ENCODE peak calls at places on chromosomes 4 and X, in four cellular contexts. D is HepG2, Z is K562, V is GM12878. W is an unnamed sample.

GRCh38 chrX:118847676-118848075 is 24.1 kb downstream of the ZCCHC12 start:
- DNase-seq in D (peak), Z (peak), V (no peak), W (peak)

GRCh38 chr4:56348582-56348981 is 38.7 kb downstream of the AASDH start:
- DNase-seq in D (no peak), Z (no peak), V (no peak), W (no peak)

GRCh38 chrX:151697537-151697936 is 2.3 kb downstream of the PRRG3 start:
- DNase-seq in D (no peak), Z (no peak), V (no peak), W (no peak)

GRCh38 chrX:38754102-38754790 is 47.0 kb upstream of the MID1IP1 start:
- DNase-seq in D (peak), Z (peak), V (peak), W (peak)

GRCh38 chr4:63728480-63729177 is 680.6 kb downstream of the TECRL start:
- DNase-seq in D (no peak), Z (no peak), V (no peak), W (peak)

GRCh38 chr4:52833941-52834525 is 28.1 kb upstream of the RASL11B start:
- DNase-seq in D (no peak), Z (no peak), V (no peak), W (no peak)

GRCh38 chr4:94834496-94834895 is 76.7 kb downstream of the BMPR1B start:
- DNase-seq in D (no peak), Z (no peak), V (no peak), W (no peak)

GRCh38 chrX:78650906-78651437 is 8.2 kb downstream of the RTL3 start:
- DNase-seq in D (no peak), Z (no peak), V (peak), W (no peak)

GRCh38 chr4:182310316-182310715 is 67.1 kb downstream of the TENM3 start:
- DNase-seq in D (no peak), Z (no peak), V (no peak), W (no peak)

GRCh38 chrX:17377047-17377692 is 2.2 kb downstream of the NHS start:
- DNase-seq in D (no peak), Z (no peak), V (no peak), W (no peak)

GRCh38 chr4:54440394-54441223 is 211.5 kb downstream of the PDGFRA start:
- DNase-seq in D (no peak), Z (peak), V (no peak), W (peak)

GRCh38 chr4:109025471-109026076 is 262.7 kb upstream of the ETNPPL start:
- DNase-seq in D (no peak), Z (no peak), V (no peak), W (no peak)

GRCh38 chrX:135086197-135086854 is 34.0 kb downstream of the ETDB start:
- DNase-seq in D (peak), Z (peak), V (peak), W (peak)

GRCh38 chrX:18702362-18703195 is 4.9 kb upstream of the PPEF1 start:
- DNase-seq in D (no peak), Z (no peak), V (no peak), W (no peak)

GRCh38 chr4:139857021-139857420 is 191.4 kb downstream of the MGST2 start:
- DNase-seq in D (peak), Z (no peak), V (no peak), W (peak)

GRCh38 chr4:88007304-88008132 is at the start of gene PKD2:
- DNase-seq in D (no peak), Z (peak), V (no peak), W (peak)

GRCh38 chr4:27112587-27112986 is 251.9 kb downstream of the STIM2 start:
- DNase-seq in D (no peak), Z (no peak), V (no peak), W (no peak)

GRCh38 chr4:7684294-7684693 is 249.6 kb upstream of the PSAPL1 start:
- DNase-seq in D (no peak), Z (no peak), V (no peak), W (no peak)

GRCh38 chr4:101122019-101122418 is 225.3 kb downstream of the PPP3CA start:
- DNase-seq in D (no peak), Z (no peak), V (no peak), W (no peak)

GRCh38 chr4:26509681-26510333 is 19.5 kb upstream of the CCKAR start:
- DNase-seq in D (no peak), Z (no peak), V (no peak), W (no peak)

GRCh38 chr4:74838746-74839370 is 44.5 kb upstream of the BTC start:
- DNase-seq in D (no peak), Z (no peak), V (no peak), W (no peak)

GRCh38 chrX:31572396-31572795 is 500.6 kb upstream of the FTHL17 start:
- DNase-seq in D (no peak), Z (no peak), V (no peak), W (no peak)

GRCh38 chr4:6987566-6987920 is 55.6 kb upstream of the TADA2B start:
- DNase-seq in D (no peak), Z (peak), V (no peak), W (no peak)

GRCh38 chr4:26321326-26322276 is 787 bp downstream of the RBPJ start:
- DNase-seq in D (peak), Z (peak), V (no peak), W (no peak)

GRCh38 chrX:107775734-107776511 is at the start of gene TSC22D3:
- DNase-seq in D (peak), Z (peak), V (no peak), W (peak)

GRCh38 chrX:116379854-116380253 is 56.6 kb upstream of the SLC6A14 start:
- DNase-seq in D (no peak), Z (no peak), V (no peak), W (no peak)

GRCh38 chr4:110631582-110632505 is 9.0 kb upstream of the PITX2 start:
- DNase-seq in D (peak), Z (peak), V (no peak), W (no peak)

GRCh38 chr4:129167640-129168260 is 71.8 kb downstream of the C4orf33 start:
- DNase-seq in D (peak), Z (peak), V (no peak), W (no peak)

DNA sequence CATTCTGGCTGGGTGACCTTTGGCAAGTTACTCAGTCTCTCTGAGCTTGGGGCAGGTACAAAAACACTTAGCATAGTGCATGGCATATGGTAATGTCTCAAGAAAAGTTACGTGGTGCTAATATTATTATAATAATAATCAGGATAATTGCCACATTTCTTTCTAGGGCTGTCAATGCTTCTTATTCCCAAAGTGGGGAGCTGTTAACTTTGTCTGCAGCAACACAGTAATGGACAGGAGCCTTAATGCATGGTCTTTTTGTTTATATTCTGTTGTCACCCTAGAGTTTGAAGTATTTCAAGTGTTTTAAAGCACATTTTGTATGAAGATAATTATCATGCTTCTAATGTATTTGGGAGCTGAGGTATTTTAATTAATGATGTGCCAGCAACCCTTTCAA is 121.8 kb downstream of the FHIP1A start:
- DNase-seq in D (no peak), Z (peak), V (no peak), W (peak)
- TF ChIP-seq SP1 in D (no peak), Z (no peak), V (no peak), W (no peak)

GRCh38 chrX:150052226-150052625 is 113.9 kb upstream of the EOLA2 start:
- DNase-seq in D (no peak), Z (no peak), V (no peak), W (no peak)
- TF ChIP-seq FOXK2 in D (no peak), Z (no peak), V (no peak), W (no peak)

GRCh38 chr4:83870551-83870950 is 334.6 kb downstream of the GPAT3 start:
- DNase-seq in D (no peak), Z (no peak), V (no peak), W (no peak)
- TF ChIP-seq BHLHE40 in D (no peak), Z (no peak), V (no peak), W (no peak)

GRCh38 chr4:183436417-183436816 is 8.0 kb upstream of the CDKN2AIP start:
- DNase-seq in D (no peak), Z (no peak), V (no peak), W (no peak)

GRCh38 chr4:183434264-183435045 is 10.0 kb upstream of the CDKN2AIP start:
- DNase-seq in D (no peak), Z (no peak), V (no peak), W (no peak)

GRCh38 chr4:183437452-183437851 is 7.0 kb upstream of the CDKN2AIP start:
- DNase-seq in D (no peak), Z (no peak), V (no peak), W (no peak)

GRCh38 chr4:183438458-183439113 is 5.8 kb upstream of the CDKN2AIP start:
- DNase-seq in D (peak), Z (no peak), V (no peak), W (no peak)

DNA sequence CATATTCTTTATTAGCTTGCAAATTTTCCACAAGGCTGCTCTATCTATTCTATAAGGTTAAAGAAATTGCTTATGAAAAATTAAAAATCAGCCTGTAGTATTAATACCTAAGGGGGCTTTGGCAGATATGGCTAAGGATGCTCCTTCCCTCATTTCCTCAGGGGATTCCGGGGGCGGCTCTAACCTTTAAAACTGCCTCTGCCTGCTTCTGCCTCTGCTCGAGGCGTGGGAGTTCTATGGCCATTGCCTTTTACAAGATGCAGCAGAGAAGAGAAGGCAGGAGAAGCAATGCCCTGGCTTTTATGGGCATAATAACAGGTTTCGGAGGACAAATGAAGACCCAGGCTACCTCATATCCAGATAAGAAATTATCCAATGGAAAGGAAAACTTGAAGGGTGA is 8.6 kb upstream of the CDKN2AIP start:
- DNase-seq in D (no peak), Z (no peak), V (no peak), W (no peak)
- TF ChIP-seq SP1 in D (no peak), Z (no peak), V (no peak), W (no peak)

GRCh38 chr4:42761804-42762203 is 104.9 kb upstream of the ATP8A1 start:
- DNase-seq in D (no peak), Z (no peak), V (no peak), W (no peak)

GRCh38 chr4:42768125-42768748 is 111.3 kb upstream of the ATP8A1 start:
- DNase-seq in D (no peak), Z (no peak), V (no peak), W (no peak)

DNA sequence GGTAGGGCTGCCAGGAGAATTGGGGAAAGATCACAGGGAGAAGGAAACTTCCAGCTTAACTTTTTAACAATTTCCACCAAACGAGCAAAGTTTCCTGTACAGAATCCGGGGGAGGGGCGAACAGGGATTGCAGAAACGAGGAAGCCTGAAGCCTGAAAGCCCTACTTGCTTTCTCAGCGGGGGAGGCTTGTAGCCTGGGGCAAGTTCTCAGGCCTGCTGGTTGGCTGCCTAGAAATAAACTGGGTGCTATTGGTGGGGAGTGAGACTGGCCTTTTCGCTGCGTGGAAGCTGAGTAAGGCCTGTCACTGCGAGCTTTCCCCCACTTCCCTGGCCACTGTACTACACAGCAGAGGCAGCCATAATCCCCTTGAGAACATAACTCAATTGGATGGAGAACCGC is 110.8 kb upstream of the ATP8A1 start:
- DNase-seq in D (no peak), Z (no peak), V (no peak), W (no peak)
- TF ChIP-seq FOXK2 in D (no peak), Z (no peak), V (no peak), W (no peak)

GRCh38 chr4:80266267-80266901 is at the start of gene FGF5:
- DNase-seq in D (no peak), Z (peak), V (no peak), W (peak)
- TF ChIP-seq BHLHE40 in D (no peak), Z (peak), V (no peak), W (no peak)

DNA sequence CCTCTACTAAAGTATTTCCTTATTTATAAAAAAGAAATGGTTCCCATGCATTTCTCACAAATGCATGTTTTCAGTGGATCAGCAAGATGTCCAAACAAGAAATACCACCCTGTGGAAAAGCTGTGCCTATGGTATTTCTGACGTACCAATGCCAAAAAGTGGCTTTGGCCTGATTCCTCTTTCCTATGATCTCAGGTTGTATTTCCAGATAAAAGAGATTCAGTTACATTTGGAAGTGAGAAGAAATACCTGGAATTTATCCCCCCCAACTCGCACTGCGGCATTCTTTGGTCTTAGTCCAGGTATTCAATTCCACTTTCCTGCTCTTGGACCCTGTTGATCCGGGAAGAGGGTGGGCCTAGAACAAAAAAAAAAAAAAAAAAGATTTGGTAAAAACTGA is 815.9 kb upstream of the FRG1 start:
- DNase-seq in D (no peak), Z (no peak), V (no peak), W (no peak)
- TF ChIP-seq SP1 in D (no peak), Z (no peak), V (no peak), W (no peak)

GRCh38 chr4:22245294-22245693 is 270.6 kb downstream of the ADGRA3 start:
- DNase-seq in D (no peak), Z (no peak), V (no peak), W (no peak)
- TF ChIP-seq FOXK2 in D (no peak), Z (no peak), V (no peak), W (no peak)